ENCODE peak calls at places on chromosome 16, in eight cellular contexts. M, P, G, W, B, S, X and Y are unnamed samples.

GRCh38 chr16:72400257-72401078 is 228.5 kb upstream of the PMFBP1 start:
- DNase-seq in B (no peak), P (peak), X (peak), M (peak), W (peak), S (peak), G (no peak), Y (peak)

GRCh38 chr16:66103245-66103644 is 263.2 kb upstream of the CDH5 start:
- DNase-seq in M (no peak), B (no peak), X (peak), W (no peak), S (no peak), G (no peak), P (no peak), Y (no peak)

GRCh38 chr16:11309895-11310633 is 28.9 kb upstream of the PRM1 start:
- DNase-seq in X (no peak), P (no peak), B (no peak), M (peak), S (no peak), W (no peak), G (no peak), Y (no peak)

GRCh38 chr16:11232852-11233726 is 22.9 kb downstream of the SOCS1 start:
- DNase-seq in B (no peak), P (no peak), S (no peak), W (peak), X (no peak), M (peak), G (peak), Y (peak)

GRCh38 chr16:27408012-27408601 is 6.1 kb downstream of the IL21R start:
- DNase-seq in B (no peak), W (no peak), M (no peak), P (no peak), S (no peak), G (no peak), X (no peak), Y (no peak)

GRCh38 chr16:14549789-14550153 is 80.3 kb downstream of the PARN start:
- DNase-seq in P (no peak), G (no peak), W (no peak), X (no peak), B (peak), M (no peak), S (no peak), Y (no peak)

GRCh38 chr16:67800252-67801046 is 5.9 kb downstream of the RANBP10 start:
- DNase-seq in X (no peak), M (no peak), G (no peak), B (no peak), P (no peak), S (no peak), W (peak), Y (no peak)

GRCh38 chr16:15810411-15810810 is 46.4 kb downstream of the MYH11 start:
- DNase-seq in X (no peak), W (no peak), G (no peak), P (no peak), M (no peak), B (no peak), S (no peak), Y (no peak)

GRCh38 chr16:82715833-82716232 is 89.1 kb downstream of the CDH13 start:
- DNase-seq in M (no peak), W (no peak), G (no peak), B (no peak), X (no peak), P (no peak), S (no peak), Y (no peak)

GRCh38 chr16:1708768-1709180 is 2.8 kb downstream of the MAPK8IP3 start:
- DNase-seq in B (no peak), W (peak), M (no peak), P (no peak), G (no peak), X (no peak), S (no peak), Y (no peak)

GRCh38 chr16:10598157-10598556 is 17.8 kb upstream of the EMP2 start:
- DNase-seq in B (no peak), G (no peak), M (no peak), X (no peak), P (no peak), S (no peak), W (no peak), Y (peak)

GRCh38 chr16:57956270-57956808 is 14.6 kb downstream of the CNGB1 start:
- DNase-seq in B (no peak), S (no peak), X (no peak), W (no peak), G (no peak), M (no peak), P (no peak), Y (no peak)

GRCh38 chr16:11557811-11558210 is 28.9 kb downstream of the LITAF start:
- DNase-seq in M (no peak), W (no peak), P (no peak), S (no peak), G (no peak), X (peak), B (no peak), Y (no peak)

GRCh38 chr16:27729516-27730304 is 179.8 kb downstream of the KATNIP start:
- DNase-seq in P (no peak), W (peak), X (peak), B (no peak), M (peak), G (no peak), S (no peak), Y (no peak)

GRCh38 chr16:88084881-88085280 is 133.6 kb downstream of the BANP start:
- DNase-seq in P (no peak), X (no peak), B (no peak), W (no peak), G (no peak), M (no peak), S (no peak), Y (no peak)

GRCh38 chr16:4317471-4318170 is 1.8 kb downstream of the GLIS2 start:
- DNase-seq in S (no peak), G (no peak), M (no peak), B (no peak), X (no peak), P (no peak), W (peak), Y (peak)

GRCh38 chr16:54140057-54140787 is 146.4 kb downstream of the IRX3 start:
- DNase-seq in G (no peak), S (no peak), P (no peak), W (peak), M (peak), B (no peak), X (no peak), Y (no peak)

GRCh38 chr16:11356573-11357331 is 11.5 kb downstream of the RMI2 start:
- DNase-seq in X (peak), B (peak), M (peak), S (peak), P (peak), W (no peak), G (no peak), Y (peak)

GRCh38 chr16:2159052-2159838 is 3.7 kb downstream of the TRAF7 start:
- DNase-seq in M (no peak), W (no peak), G (no peak), B (no peak), X (no peak), S (no peak), P (no peak), Y (peak)

GRCh38 chr16:87145181-87146176 is 171.7 kb downstream of the C16orf95 start:
- DNase-seq in M (peak), S (no peak), X (no peak), P (no peak), G (no peak), W (no peak), B (no peak), Y (no peak)

GRCh38 chr16:53803451-53803850 is 99.5 kb downstream of the FTO start:
- DNase-seq in B (no peak), S (no peak), P (no peak), M (no peak), G (no peak), W (no peak), X (no peak), Y (no peak)